ENCODE peak calls at places on chromosome 5, in five cellular contexts. One of them, this sample, is unnamed.
A peak's percentile ranks its signal among the peaks of the same experiment; 100 is the strongest.

GRCh38 chr5:9468070-9468388 is 77.8 kb downstream of the SEMA5A start:
- DNase-seq in H1: no peak
- DNase-seq in K562: no peak
- DNase-seq in tibial nerve: no peak
- DNase-seq in suprapubic skin: no peak
- DNase-seq in this sample: no peak

GRCh38 chr5:155250601-155251000 is 237.0 kb downstream of the KIF4B start:
- DNase-seq in H1: no peak
- DNase-seq in K562: no peak
- DNase-seq in tibial nerve: no peak
- DNase-seq in suprapubic skin: no peak
- DNase-seq in this sample: no peak

GRCh38 chr5:51345106-51345505 is 38.1 kb upstream of the ISL1 start:
- DNase-seq in H1: no peak
- DNase-seq in K562: no peak
- DNase-seq in tibial nerve: no peak
- DNase-seq in suprapubic skin: no peak
- DNase-seq in this sample: no peak

GRCh38 chr5:98205691-98206461 is 567.6 kb upstream of the RGMB start:
- DNase-seq in H1: no peak
- DNase-seq in K562: no peak
- DNase-seq in tibial nerve: no peak
- DNase-seq in suprapubic skin: no peak
- DNase-seq in this sample: no peak

GRCh38 chr5:30469691-30470090 is 723.8 kb upstream of the CDH6 start:
- DNase-seq in H1: no peak
- DNase-seq in K562: no peak
- DNase-seq in tibial nerve: no peak
- DNase-seq in suprapubic skin: no peak
- DNase-seq in this sample: no peak

GRCh38 chr5:181224390-181225234 is 1.5 kb downstream of the TRIM41 start:
- DNase-seq in H1: no peak
- DNase-seq in K562: no peak
- DNase-seq in tibial nerve: no peak
- DNase-seq in suprapubic skin: no peak
- DNase-seq in this sample: peak; percentile 42

GRCh38 chr5:127830157-127830556 is 127.0 kb downstream of the CCDC192 start:
- DNase-seq in H1: no peak
- DNase-seq in K562: no peak
- DNase-seq in tibial nerve: no peak
- DNase-seq in suprapubic skin: no peak
- DNase-seq in this sample: no peak

GRCh38 chr5:173644700-173645436 is 28.4 kb upstream of the BOD1 start:
- DNase-seq in H1: no peak
- DNase-seq in K562: no peak
- DNase-seq in tibial nerve: no peak
- DNase-seq in suprapubic skin: no peak
- DNase-seq in this sample: no peak

GRCh38 chr5:84381501-84382362 is 2.9 kb downstream of the EDIL3 start:
- DNase-seq in H1: no peak
- DNase-seq in K562: no peak
- DNase-seq in tibial nerve: no peak
- DNase-seq in suprapubic skin: no peak
- DNase-seq in this sample: peak; percentile 11

GRCh38 chr5:852018-852417 is 1.2 kb upstream of the ZDHHC11 start:
- DNase-seq in H1: no peak
- DNase-seq in K562: no peak
- DNase-seq in tibial nerve: no peak
- DNase-seq in suprapubic skin: no peak
- DNase-seq in this sample: no peak

GRCh38 chr5:113608113-113608551 is 94.6 kb downstream of the YTHDC2 start:
- DNase-seq in H1: no peak
- DNase-seq in K562: no peak
- DNase-seq in tibial nerve: no peak
- DNase-seq in suprapubic skin: no peak
- DNase-seq in this sample: no peak

GRCh38 chr5:122674412-122674811 is 100.5 kb upstream of the SNX2 start:
- DNase-seq in H1: no peak
- DNase-seq in K562: no peak
- DNase-seq in tibial nerve: no peak
- DNase-seq in suprapubic skin: no peak
- DNase-seq in this sample: no peak

GRCh38 chr5:59496524-59497134 is 396.9 kb downstream of the PDE4D start:
- DNase-seq in H1: peak; percentile 64
- DNase-seq in K562: peak; percentile 10
- DNase-seq in tibial nerve: no peak
- DNase-seq in suprapubic skin: no peak
- DNase-seq in this sample: no peak

GRCh38 chr5:20466507-20466906 is 478.5 kb upstream of the CDH18 start:
- DNase-seq in H1: no peak
- DNase-seq in K562: no peak
- DNase-seq in tibial nerve: no peak
- DNase-seq in suprapubic skin: no peak
- DNase-seq in this sample: no peak

GRCh38 chr5:52712354-52712753 is 75.4 kb upstream of the ITGA1 start:
- DNase-seq in H1: no peak
- DNase-seq in K562: no peak
- DNase-seq in tibial nerve: no peak
- DNase-seq in suprapubic skin: no peak
- DNase-seq in this sample: no peak

GRCh38 chr5:143386725-143387124 is 16.8 kb downstream of the NR3C1 start:
- DNase-seq in H1: no peak
- DNase-seq in K562: no peak
- DNase-seq in tibial nerve: no peak
- DNase-seq in suprapubic skin: no peak
- DNase-seq in this sample: no peak

GRCh38 chr5:135199919-135200318 is 165.9 kb upstream of the PITX1 start:
- DNase-seq in H1: no peak
- DNase-seq in K562: no peak
- DNase-seq in tibial nerve: no peak
- DNase-seq in suprapubic skin: no peak
- DNase-seq in this sample: no peak

GRCh38 chr5:39025456-39025855 is 48.7 kb downstream of the RICTOR start:
- DNase-seq in H1: no peak
- DNase-seq in K562: no peak
- DNase-seq in tibial nerve: no peak
- DNase-seq in suprapubic skin: no peak
- DNase-seq in this sample: no peak

GRCh38 chr5:118698774-118699173 is 289.6 kb downstream of the DTWD2 start:
- DNase-seq in H1: no peak
- DNase-seq in K562: no peak
- DNase-seq in tibial nerve: no peak
- DNase-seq in suprapubic skin: no peak
- DNase-seq in this sample: no peak

GRCh38 chr5:89338935-89339334 is 456.0 kb upstream of the MEF2C start:
- DNase-seq in H1: no peak
- DNase-seq in K562: no peak
- DNase-seq in tibial nerve: no peak
- DNase-seq in suprapubic skin: no peak
- DNase-seq in this sample: no peak

DNA sequence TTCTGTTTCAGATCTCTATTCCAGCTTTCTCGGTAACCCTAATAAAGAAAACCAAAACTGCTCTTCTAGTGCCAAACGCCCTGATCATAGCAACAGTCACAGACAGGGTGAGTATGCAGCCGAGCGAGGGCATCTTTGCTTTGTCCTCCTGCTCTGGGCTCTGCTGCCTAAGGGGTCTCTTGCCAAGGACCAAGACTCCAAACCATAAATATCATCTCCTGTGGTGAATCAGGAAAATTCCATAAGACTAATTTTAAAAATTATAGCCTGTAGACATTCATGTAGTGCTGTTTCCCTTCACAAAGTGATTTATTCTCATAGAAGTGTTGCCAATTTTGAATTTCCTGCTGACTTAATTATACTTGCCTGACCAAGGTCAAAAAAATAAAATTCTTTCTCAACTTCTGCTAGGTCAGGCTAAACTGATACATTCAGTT is 54.5 kb downstream of the GRAMD2B start:
- DNase-seq in H1: no peak
- DNase-seq in K562: no peak
- DNase-seq in tibial nerve: no peak
- DNase-seq in suprapubic skin: no peak
- DNase-seq in this sample: no peak
- TF ChIP-seq EP300 in H1: no peak
- TF ChIP-seq EP300 in K562: no peak
- TF ChIP-seq EP300 in tibial nerve: no peak
- TF ChIP-seq EP300 in suprapubic skin: no peak
- TF ChIP-seq EP300 in this sample: no peak

GRCh38 chr5:56813302-56813701 is 2.0 kb upstream of the MAP3K1 start:
- DNase-seq in H1: no peak
- DNase-seq in K562: no peak
- DNase-seq in tibial nerve: no peak
- DNase-seq in suprapubic skin: no peak
- DNase-seq in this sample: no peak
- TF ChIP-seq EP300 in H1: no peak
- TF ChIP-seq EP300 in K562: no peak
- TF ChIP-seq EP300 in tibial nerve: no peak
- TF ChIP-seq EP300 in suprapubic skin: no peak
- TF ChIP-seq EP300 in this sample: no peak

DNA sequence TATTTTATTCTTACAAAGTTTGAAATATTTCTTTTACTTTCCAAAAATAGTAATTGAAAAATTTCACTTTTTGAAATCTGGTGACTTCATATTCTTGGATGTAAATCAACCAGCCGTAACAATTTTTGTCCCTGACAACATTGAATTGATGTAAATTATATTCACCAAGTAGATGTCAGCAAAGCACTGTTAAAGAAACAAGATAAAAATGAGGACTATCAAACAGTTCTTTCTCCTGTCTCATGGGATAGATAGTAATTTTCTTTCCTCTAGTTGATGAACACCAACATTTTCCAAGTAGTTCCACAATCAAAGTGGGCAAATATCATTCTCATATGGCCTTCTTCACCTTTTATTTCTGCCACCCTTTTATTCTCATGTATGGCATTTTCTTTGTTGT is 1461.9 kb downstream of the MAT2B start:
- DNase-seq in H1: no peak
- DNase-seq in K562: no peak
- DNase-seq in tibial nerve: no peak
- DNase-seq in suprapubic skin: no peak
- DNase-seq in this sample: no peak
- TF ChIP-seq EP300 in H1: no peak
- TF ChIP-seq EP300 in K562: no peak
- TF ChIP-seq EP300 in tibial nerve: no peak
- TF ChIP-seq EP300 in suprapubic skin: no peak
- TF ChIP-seq EP300 in this sample: no peak

DNA sequence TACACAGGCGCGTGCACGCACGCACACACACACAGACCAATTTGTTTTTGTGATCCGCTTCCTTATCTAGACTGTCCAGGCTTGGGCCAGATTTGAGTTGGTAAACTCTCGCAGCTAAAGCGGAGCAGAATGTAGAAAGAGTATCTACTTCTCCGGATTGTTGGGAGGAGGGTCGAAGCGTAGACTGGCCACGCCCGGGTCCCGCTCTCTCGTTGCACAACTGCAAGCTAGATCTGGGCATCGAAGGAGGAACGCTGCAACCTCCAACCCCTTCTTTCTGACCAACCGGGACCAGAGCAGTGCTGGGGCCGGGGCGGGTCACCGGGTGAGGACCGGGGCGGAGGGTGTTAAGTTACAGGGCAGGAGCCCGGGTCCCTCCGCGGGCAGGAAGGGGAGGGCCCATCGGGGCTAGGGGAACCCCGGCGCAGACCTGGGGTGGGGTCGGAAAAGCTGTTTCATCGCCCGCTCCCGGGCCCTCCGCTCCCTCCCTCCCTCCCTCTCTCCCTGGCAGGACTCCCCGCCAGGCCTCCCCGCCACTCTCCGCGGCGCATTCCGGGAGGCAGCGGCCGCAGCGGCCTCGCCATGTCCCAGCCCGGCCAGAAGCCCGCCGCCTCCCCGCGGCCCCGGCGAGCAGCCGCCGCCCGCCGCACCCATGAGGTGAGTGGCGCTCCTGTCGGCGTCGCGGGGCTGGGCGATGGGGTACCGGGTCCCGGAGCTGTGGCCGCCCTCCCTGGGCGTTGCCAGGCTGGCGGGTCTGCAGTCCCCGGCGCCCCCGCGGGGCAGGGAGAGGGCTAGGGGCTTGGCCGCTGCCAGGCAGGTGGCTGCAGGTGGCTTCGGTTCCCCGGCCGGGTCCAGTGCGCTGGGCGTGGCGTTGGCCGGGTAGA is at the start of gene CAST:
- DNase-seq in H1: peak; percentile 87
- DNase-seq in K562: peak; percentile 24
- DNase-seq in tibial nerve: peak; percentile 82
- DNase-seq in suprapubic skin: peak; percentile 98
- DNase-seq in this sample: peak; percentile 92
- TF ChIP-seq EP300 in H1: no peak
- TF ChIP-seq EP300 in K562: peak; percentile 47
- TF ChIP-seq EP300 in tibial nerve: peak; percentile 51
- TF ChIP-seq EP300 in suprapubic skin: no peak
- TF ChIP-seq EP300 in this sample: no peak

GRCh38 chr5:10982616-10983015 is 221.6 kb upstream of the DAP start:
- DNase-seq in H1: no peak
- DNase-seq in K562: no peak
- DNase-seq in tibial nerve: no peak
- DNase-seq in suprapubic skin: no peak
- DNase-seq in this sample: no peak
- TF ChIP-seq EP300 in H1: no peak
- TF ChIP-seq EP300 in K562: no peak
- TF ChIP-seq EP300 in tibial nerve: no peak
- TF ChIP-seq EP300 in suprapubic skin: no peak
- TF ChIP-seq EP300 in this sample: no peak

GRCh38 chr5:68320094-68320986 is 104.8 kb downstream of the PIK3R1 start:
- DNase-seq in H1: no peak
- DNase-seq in K562: no peak
- DNase-seq in tibial nerve: no peak
- DNase-seq in suprapubic skin: no peak
- DNase-seq in this sample: peak; percentile 58
- TF ChIP-seq EP300 in H1: no peak
- TF ChIP-seq EP300 in K562: peak; percentile 35
- TF ChIP-seq EP300 in tibial nerve: no peak
- TF ChIP-seq EP300 in suprapubic skin: no peak
- TF ChIP-seq EP300 in this sample: no peak

DNA sequence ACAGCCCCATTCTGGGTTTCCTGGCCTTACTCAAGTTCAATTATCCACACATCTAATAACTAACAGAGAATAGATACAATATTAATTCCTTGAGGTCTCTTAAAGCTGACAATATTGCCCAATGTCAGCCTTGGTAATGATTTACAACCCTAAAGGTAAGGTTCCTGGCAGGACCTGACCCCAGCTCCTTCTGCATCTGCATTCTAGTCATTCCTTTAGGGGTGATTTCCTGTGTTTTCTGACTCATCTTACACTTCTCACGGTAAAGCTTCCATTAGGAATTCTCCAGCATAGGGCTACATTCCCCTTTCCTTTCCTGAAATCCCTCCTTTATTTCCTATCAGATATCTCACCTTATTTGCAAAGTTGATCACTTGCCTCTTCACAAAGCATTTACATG is 9.3 kb downstream of the HAVCR1 start:
- DNase-seq in H1: no peak
- DNase-seq in K562: no peak
- DNase-seq in tibial nerve: no peak
- DNase-seq in suprapubic skin: no peak
- DNase-seq in this sample: no peak
- TF ChIP-seq EP300 in H1: no peak
- TF ChIP-seq EP300 in K562: no peak
- TF ChIP-seq EP300 in tibial nerve: no peak
- TF ChIP-seq EP300 in suprapubic skin: no peak
- TF ChIP-seq EP300 in this sample: no peak

This sample was measured in transverse colon.